ENCODE peak calls at places on chromosomes 6 and 20, in five cellular contexts. One of them, this sample, is unnamed.

GRCh38 chr6:161029195-161029809 is 37.7 kb downstream of the MAP3K4 start:
- DNase-seq in HuH-7: no peak
- DNase-seq in mesendoderm: no peak
- DNase-seq in COR-L47: no peak
- DNase-seq in naive B cell: no peak
- DNase-seq in this sample: peak; percentile 6

GRCh38 chr6:18121580-18122127 is 823 bp downstream of the NHLRC1 start:
- DNase-seq in HuH-7: no peak
- DNase-seq in COR-L47: no peak
- DNase-seq in naive B cell: no peak
- DNase-seq in mesendoderm: peak; percentile 61
- DNase-seq in this sample: no peak

GRCh38 chr6:37696220-37696840 is 1.4 kb downstream of the MDGA1 start:
- DNase-seq in HuH-7: no peak
- DNase-seq in COR-L47: no peak
- DNase-seq in mesendoderm: no peak
- DNase-seq in naive B cell: peak; percentile 32
- DNase-seq in this sample: peak; percentile 47

GRCh38 chr20:34979366-34980153 is 23.9 kb downstream of the MYH7B start:
- DNase-seq in COR-L47: no peak
- DNase-seq in HuH-7: no peak
- DNase-seq in mesendoderm: peak; percentile 84
- DNase-seq in naive B cell: no peak
- DNase-seq in this sample: peak; percentile 19

GRCh38 chr6:101544286-101544685 is 150.8 kb downstream of the GRIK2 start:
- DNase-seq in naive B cell: no peak
- DNase-seq in COR-L47: no peak
- DNase-seq in mesendoderm: no peak
- DNase-seq in HuH-7: no peak
- DNase-seq in this sample: no peak

GRCh38 chr6:130187335-130188206 is 35.2 kb downstream of the SAMD3 start:
- DNase-seq in mesendoderm: no peak
- DNase-seq in naive B cell: no peak
- DNase-seq in COR-L47: no peak
- DNase-seq in HuH-7: no peak
- DNase-seq in this sample: no peak

GRCh38 chr6:125749864-125750691 is 646 bp downstream of the HEY2 start:
- DNase-seq in COR-L47: no peak
- DNase-seq in mesendoderm: peak; percentile 71
- DNase-seq in HuH-7: peak; percentile 23
- DNase-seq in naive B cell: peak; percentile 9
- DNase-seq in this sample: no peak

GRCh38 chr20:49230575-49231211 is 11.5 kb downstream of the DDX27 start:
- DNase-seq in HuH-7: no peak
- DNase-seq in naive B cell: peak; percentile 42
- DNase-seq in COR-L47: no peak
- DNase-seq in mesendoderm: peak; percentile 87
- DNase-seq in this sample: peak; percentile 37

GRCh38 chr20:17635846-17636245 is 46.2 kb downstream of the RRBP1 start:
- DNase-seq in COR-L47: no peak
- DNase-seq in naive B cell: no peak
- DNase-seq in HuH-7: no peak
- DNase-seq in mesendoderm: no peak
- DNase-seq in this sample: no peak

GRCh38 chr6:151661928-151662327 is 145.6 kb upstream of the ESR1 start:
- DNase-seq in HuH-7: no peak
- DNase-seq in mesendoderm: peak; percentile 55
- DNase-seq in COR-L47: no peak
- DNase-seq in naive B cell: no peak
- DNase-seq in this sample: no peak

GRCh38 chr6:25006565-25007001 is 70.8 kb upstream of the RIPOR2 start:
- DNase-seq in mesendoderm: no peak
- DNase-seq in HuH-7: no peak
- DNase-seq in COR-L47: peak; percentile 28
- DNase-seq in naive B cell: peak; percentile 66
- DNase-seq in this sample: peak; percentile 67

GRCh38 chr6:95203153-95203754 is 374.1 kb upstream of the MANEA start:
- DNase-seq in HuH-7: peak; percentile 2
- DNase-seq in COR-L47: peak; percentile 44
- DNase-seq in mesendoderm: peak; percentile 70
- DNase-seq in naive B cell: no peak
- DNase-seq in this sample: no peak

GRCh38 chr6:161227004-161227950 is 46.6 kb downstream of the AGPAT4 start:
- DNase-seq in HuH-7: no peak
- DNase-seq in mesendoderm: no peak
- DNase-seq in naive B cell: no peak
- DNase-seq in COR-L47: no peak
- DNase-seq in this sample: no peak

GRCh38 chr6:11770546-11771466 is 7.8 kb downstream of the ADTRP start:
- DNase-seq in COR-L47: no peak
- DNase-seq in naive B cell: no peak
- DNase-seq in HuH-7: no peak
- DNase-seq in mesendoderm: peak; percentile 97
- DNase-seq in this sample: no peak

GRCh38 chr6:40831381-40831780 is 207.6 kb downstream of the UNC5CL start:
- DNase-seq in naive B cell: no peak
- DNase-seq in COR-L47: no peak
- DNase-seq in HuH-7: no peak
- DNase-seq in mesendoderm: no peak
- DNase-seq in this sample: no peak

GRCh38 chr6:26183581-26184408 is 96.6 kb downstream of the HFE start:
- DNase-seq in HuH-7: no peak
- DNase-seq in COR-L47: no peak
- DNase-seq in mesendoderm: peak; percentile 98
- DNase-seq in naive B cell: peak; percentile 62
- DNase-seq in this sample: peak; percentile 65

GRCh38 chr6:130183271-130184222 is 39.2 kb downstream of the SAMD3 start:
- DNase-seq in mesendoderm: no peak
- DNase-seq in naive B cell: no peak
- DNase-seq in COR-L47: no peak
- DNase-seq in HuH-7: no peak
- DNase-seq in this sample: no peak

This sample was measured in germinal center.